ENCODE peak calls at places on chromosome 2, in four cellular contexts. F, A, M and U are unnamed samples.

GRCh38 chr2:146847846-146848245 is 997.0 kb upstream of the ACVR2A start:
- DNase-seq in A (no peak), F (no peak), M (no peak), U (no peak)

GRCh38 chr2:109563294-109563693 is 50.5 kb downstream of the SEPTIN10 start:
- DNase-seq in F (no peak), A (no peak), M (no peak), U (no peak)

GRCh38 chr2:216516730-216517350 is 18.2 kb downstream of the RPL37A start:
- DNase-seq in F (no peak), A (no peak), M (no peak), U (peak)

GRCh38 chr2:67923696-67924095 is 139.1 kb downstream of the C1D start:
- DNase-seq in M (no peak), F (no peak), A (no peak), U (no peak)

GRCh38 chr2:196170681-196171247 is 614 bp downstream of the STK17B start:
- DNase-seq in A (peak), M (no peak), F (peak), U (peak)

GRCh38 chr2:31384771-31385276 is 29.7 kb downstream of the XDH start:
- DNase-seq in A (no peak), F (no peak), M (no peak), U (no peak)

GRCh38 chr2:126913329-126913728 is 14.6 kb downstream of the TEX51 start:
- DNase-seq in A (no peak), F (no peak), M (no peak), U (no peak)

GRCh38 chr2:141814150-141814549 is 316.7 kb downstream of the LRP1B start:
- DNase-seq in M (no peak), F (no peak), A (no peak), U (no peak)

GRCh38 chr2:178275600-178275999 is 81.3 kb downstream of the OSBPL6 start:
- DNase-seq in M (no peak), F (peak), A (no peak), U (no peak)

GRCh38 chr2:178279636-178280035 is 85.3 kb downstream of the OSBPL6 start:
- DNase-seq in A (no peak), F (no peak), M (no peak), U (no peak)

GRCh38 chr2:178280261-178280852 is 86.0 kb downstream of the OSBPL6 start:
- DNase-seq in M (no peak), A (peak), F (peak), U (peak)

GRCh38 chr2:178279142-178279541 is 84.8 kb downstream of the OSBPL6 start:
- DNase-seq in A (no peak), M (no peak), F (peak), U (no peak)

DNA sequence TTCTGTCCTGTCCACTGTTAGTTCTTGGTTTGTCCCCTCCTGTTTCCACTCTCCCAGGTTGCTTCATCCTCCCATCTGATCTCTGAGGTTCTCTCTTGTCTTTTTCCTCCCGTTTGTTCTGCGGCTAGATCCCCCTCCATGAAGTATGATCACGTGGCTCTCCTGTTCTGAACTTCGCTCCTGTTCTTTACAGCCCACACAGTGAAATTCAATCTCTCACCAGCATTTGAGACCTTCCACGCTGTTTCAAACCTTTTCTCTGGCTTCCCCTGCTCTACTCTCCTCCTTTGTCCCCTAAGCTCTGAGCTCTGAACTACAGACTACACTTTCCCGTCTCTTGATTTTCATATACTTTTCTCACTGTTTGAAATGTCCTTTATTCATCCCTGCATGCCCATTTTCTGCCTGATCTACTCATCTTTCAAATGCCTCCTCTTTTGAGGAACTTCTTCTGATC is 83.5 kb downstream of the OSBPL6 start:
- DNase-seq in M (no peak), A (peak), F (peak), U (peak)
- TF ChIP-seq FOXK2 in M (no peak), A (peak), F (peak), U (no peak)

GRCh38 chr2:239605976-239606375 is 205.2 kb upstream of the HDAC4 start:
- DNase-seq in M (no peak), A (no peak), F (no peak), U (no peak)

GRCh38 chr2:239607795-239608171 is 207.0 kb upstream of the HDAC4 start:
- DNase-seq in M (no peak), F (no peak), A (no peak), U (no peak)

GRCh38 chr2:239605409-239605808 is 204.6 kb upstream of the HDAC4 start:
- DNase-seq in F (no peak), M (no peak), A (no peak), U (no peak)

GRCh38 chr2:239608723-239609122 is 207.9 kb upstream of the HDAC4 start:
- DNase-seq in M (no peak), A (no peak), F (no peak), U (no peak)

GRCh38 chr2:239606955-239607794 is 206.4 kb upstream of the HDAC4 start:
- DNase-seq in A (no peak), F (no peak), M (no peak), U (no peak)
- TF ChIP-seq FOXM1 in A (no peak), F (no peak), M (no peak), U (no peak)

GRCh38 chr2:74530239-74531161 is 767 bp downstream of the HTRA2 start:
- DNase-seq in A (no peak), F (peak), M (peak), U (peak)
- TF ChIP-seq FOXK2 in A (no peak), F (no peak), M (no peak), U (no peak)

GRCh38 chr2:211609127-211609526 is 929.5 kb downstream of the ERBB4 start:
- DNase-seq in F (no peak), M (no peak), A (no peak), U (no peak)

GRCh38 chr2:211611621-211612020 is 927.0 kb downstream of the ERBB4 start:
- DNase-seq in A (no peak), M (no peak), F (no peak), U (no peak)

DNA sequence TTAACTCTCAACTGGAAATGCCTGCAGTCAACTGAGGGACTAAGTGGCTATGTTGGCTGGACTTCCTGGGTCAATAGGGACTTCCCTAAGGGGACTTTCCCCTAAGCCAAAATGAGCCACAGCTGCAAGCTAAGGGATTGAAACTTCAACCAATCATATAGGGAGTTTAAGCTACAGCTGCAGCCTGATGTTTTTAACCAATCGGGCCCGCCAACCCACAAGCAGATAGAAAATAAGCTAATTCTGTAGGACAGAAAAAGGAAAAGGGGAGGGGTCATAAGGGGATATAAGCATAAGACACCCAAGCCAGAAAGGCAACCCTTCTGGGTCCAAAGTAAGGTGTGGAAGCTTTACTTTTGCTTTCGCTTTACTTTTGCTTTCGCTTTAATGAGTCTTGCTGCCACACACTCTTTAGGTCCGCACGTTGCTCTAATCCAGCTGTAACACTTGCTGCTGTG is 927.5 kb downstream of the ERBB4 start:
- DNase-seq in M (no peak), F (no peak), A (peak), U (no peak)
- TF ChIP-seq FOXM1 in M (no peak), F (no peak), A (no peak), U (no peak)

DNA sequence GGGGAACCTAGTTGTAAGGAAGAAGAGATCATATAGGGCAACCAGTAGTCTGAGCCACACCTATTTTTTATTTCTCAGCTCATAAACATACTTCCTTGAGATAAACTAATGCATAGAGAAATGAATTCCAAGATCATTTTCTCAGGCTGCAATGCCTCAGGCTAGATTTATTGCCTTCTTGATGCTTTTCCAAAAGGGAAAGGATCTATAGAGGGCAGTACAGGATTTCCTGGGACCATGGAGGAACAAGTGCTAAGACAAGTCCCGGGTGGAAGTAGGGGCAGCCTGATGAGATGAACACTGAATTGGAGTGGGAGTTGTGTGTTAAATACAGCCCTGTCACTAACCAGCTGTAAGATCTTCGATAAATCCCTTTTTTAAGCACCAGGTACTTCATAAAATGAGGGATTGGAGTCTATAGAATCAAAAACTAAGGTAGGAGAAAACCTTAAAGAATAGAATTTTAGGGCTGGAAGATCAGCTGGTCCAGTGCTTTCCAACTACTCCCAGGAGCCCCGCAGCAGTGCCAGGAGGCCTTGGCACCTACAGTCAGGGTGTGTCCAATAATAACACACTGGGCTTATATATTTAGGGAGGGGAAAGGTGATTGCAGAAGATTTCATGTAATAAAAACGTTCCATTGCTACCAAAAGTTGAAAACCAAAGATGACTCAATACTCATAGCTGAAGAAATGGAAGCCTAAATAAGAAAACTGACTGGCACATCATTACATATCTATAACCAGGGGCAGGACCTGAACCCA is 58.1 kb downstream of the SERTAD2 start:
- DNase-seq in A (peak), M (no peak), F (peak), U (no peak)
- TF ChIP-seq FOXK2 in A (no peak), M (no peak), F (no peak), U (no peak)

GRCh38 chr2:168726375-168726774 is 76.1 kb upstream of the NOSTRIN start:
- DNase-seq in F (no peak), M (no peak), A (no peak), U (no peak)

GRCh38 chr2:168723494-168723893 is 78.9 kb upstream of the NOSTRIN start:
- DNase-seq in M (no peak), F (no peak), A (no peak), U (no peak)

GRCh38 chr2:168718622-168719021 is 83.8 kb upstream of the NOSTRIN start:
- DNase-seq in A (no peak), M (no peak), F (no peak), U (no peak)

GRCh38 chr2:168719446-168719845 is 83.0 kb upstream of the NOSTRIN start:
- DNase-seq in F (no peak), M (no peak), A (no peak), U (no peak)

DNA sequence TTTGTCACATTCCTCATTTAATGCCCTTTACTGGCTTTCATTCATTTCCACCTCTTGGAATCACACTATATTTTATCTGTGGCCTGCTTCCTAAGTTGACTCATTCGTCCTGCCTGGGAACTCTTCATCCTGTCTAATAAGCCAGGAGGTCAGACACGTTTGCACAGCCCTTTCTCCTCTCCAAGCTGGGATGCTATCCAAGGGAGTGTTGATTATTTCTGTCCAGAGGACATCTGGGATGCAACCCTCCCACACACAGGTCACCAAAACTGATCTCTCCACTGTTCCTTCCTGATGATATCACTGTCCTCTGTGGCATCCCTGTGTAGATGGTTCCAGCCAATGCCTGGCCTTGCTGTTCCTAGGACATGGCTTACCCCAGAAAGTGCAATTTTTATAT is 79.8 kb upstream of the NOSTRIN start:
- DNase-seq in A (no peak), F (no peak), M (no peak), U (no peak)
- TF ChIP-seq FOXM1 in A (no peak), F (no peak), M (no peak), U (no peak)

GRCh38 chr2:233974530-233975071 is 57.4 kb downstream of the TRPM8 start:
- DNase-seq in M (no peak), A (peak), F (peak), U (peak)

GRCh38 chr2:233976087-233976486 is 58.9 kb downstream of the TRPM8 start:
- DNase-seq in A (no peak), M (no peak), F (no peak), U (no peak)

GRCh38 chr2:233979748-233980147 is 62.6 kb downstream of the TRPM8 start:
- DNase-seq in F (no peak), M (no peak), A (no peak), U (no peak)

GRCh38 chr2:233977296-233977837 is 60.2 kb downstream of the TRPM8 start:
- DNase-seq in M (no peak), F (no peak), A (no peak), U (no peak)

GRCh38 chr2:233976690-233977294 is 59.6 kb downstream of the TRPM8 start:
- DNase-seq in F (peak), A (peak), M (peak), U (peak)
- TF ChIP-seq FOXK2 in F (no peak), A (no peak), M (no peak), U (no peak)

GRCh38 chr2:27765621-27766286 is 5.8 kb upstream of the MRPL33 start:
- DNase-seq in M (no peak), A (no peak), F (peak), U (no peak)
- TF ChIP-seq FOXM1 in M (no peak), A (no peak), F (no peak), U (no peak)